ENCODE peak calls at places on chromosome 12, in ten cellular contexts. C is transverse colon, E is sigmoid colon, U is H1, O is SK-N-SH, T is GM12878, Q is HepG2, R is stomach, K is esophagus muscularis mucosa, W is upper lobe of left lung. A is an unnamed sample.

GRCh38 chr12:12870454-12870853 is 20.9 kb upstream of the GPRC5A start:
- DNase-seq in C (no peak), E (no peak), U (no peak), O (no peak), T (no peak), Q (peak; percentile 29), R (no peak), K (no peak), W (no peak), A (no peak)

GRCh38 chr12:26120561-26121274 is 4.1 kb downstream of the BHLHE41 start:
- DNase-seq in C (no peak), E (no peak), U (no peak), O (no peak), T (no peak), Q (no peak), R (no peak), K (peak; percentile 12), W (no peak), A (no peak)

GRCh38 chr12:570237-570925 is 92.9 kb downstream of the NINJ2 start:
- DNase-seq in C (peak; percentile 85), E (peak; percentile 91), U (no peak), O (peak; percentile 81), T (no peak), Q (peak; percentile 77), R (peak; percentile 77), K (no peak), W (peak; percentile 83), A (peak; percentile 77)

GRCh38 chr12:117872521-117873169 is 96.1 kb downstream of the KSR2 start:
- DNase-seq in C (no peak), E (no peak), U (no peak), O (no peak), T (no peak), Q (no peak), R (no peak), K (no peak), W (no peak), A (no peak)

GRCh38 chr12:116099664-116100432 is 177.6 kb downstream of the MED13L start:
- DNase-seq in C (no peak), E (no peak), U (no peak), O (no peak), T (no peak), Q (no peak), R (no peak), K (no peak), W (no peak), A (no peak)

GRCh38 chr12:5096241-5096880 is 52.7 kb downstream of the KCNA5 start:
- DNase-seq in C (no peak), E (no peak), U (no peak), O (peak; percentile 14), T (no peak), Q (no peak), R (no peak), K (peak; percentile 55), W (no peak), A (no peak)

GRCh38 chr12:32870716-32871115 is 25.9 kb downstream of the PKP2 start:
- DNase-seq in C (no peak), E (no peak), U (no peak), O (no peak), T (no peak), Q (no peak), R (no peak), K (no peak), W (no peak), A (no peak)

GRCh38 chr12:119704065-119704747 is 36.3 kb downstream of the PRKAB1 start:
- DNase-seq in C (no peak), E (no peak), U (no peak), O (no peak), T (no peak), Q (no peak), R (no peak), K (no peak), W (no peak), A (no peak)

GRCh38 chr12:532908-533565 is 73.3 kb downstream of the B4GALNT3 start:
- DNase-seq in C (no peak), E (no peak), U (no peak), O (no peak), T (no peak), Q (no peak), R (no peak), K (no peak), W (no peak), A (no peak)

GRCh38 chr12:108066583-108067234 is 62.4 kb upstream of the WSCD2 start:
- DNase-seq in C (no peak), E (no peak), U (no peak), O (no peak), T (no peak), Q (peak; percentile 4), R (no peak), K (no peak), W (no peak), A (no peak)

GRCh38 chr12:108065061-108065460 is 64.0 kb upstream of the WSCD2 start:
- DNase-seq in C (no peak), E (no peak), U (no peak), O (no peak), T (no peak), Q (no peak), R (no peak), K (no peak), W (no peak), A (no peak)

DNA sequence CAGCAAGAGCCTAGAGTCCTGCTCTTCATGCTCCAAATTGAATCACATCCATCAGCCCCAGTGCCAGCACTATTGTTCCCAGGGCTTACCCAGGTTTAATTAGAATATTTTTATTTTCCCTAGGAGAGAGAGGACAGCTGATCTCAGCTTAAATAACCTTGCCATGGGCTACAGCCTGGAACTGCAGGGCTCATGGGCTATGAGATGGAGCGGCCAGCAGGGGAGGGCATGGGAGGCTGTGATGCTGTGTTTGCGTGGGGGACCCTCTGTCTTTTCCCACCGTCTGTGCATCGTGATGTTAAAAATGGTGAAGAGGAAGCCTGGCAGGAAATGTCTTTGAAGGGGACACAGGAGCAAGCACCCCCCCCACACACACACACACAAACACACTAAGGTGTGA is 59.3 kb upstream of the WSCD2 start:
- DNase-seq in C (no peak), E (no peak), U (no peak), O (no peak), T (no peak), Q (no peak), R (no peak), K (no peak), W (no peak), A (no peak)
- TF ChIP-seq POLR2AphosphoS5 in C (no peak), E (no peak), U (no peak), O (no peak), T (no peak), Q (no peak), R (no peak), K (no peak), W (no peak), A (no peak)

DNA sequence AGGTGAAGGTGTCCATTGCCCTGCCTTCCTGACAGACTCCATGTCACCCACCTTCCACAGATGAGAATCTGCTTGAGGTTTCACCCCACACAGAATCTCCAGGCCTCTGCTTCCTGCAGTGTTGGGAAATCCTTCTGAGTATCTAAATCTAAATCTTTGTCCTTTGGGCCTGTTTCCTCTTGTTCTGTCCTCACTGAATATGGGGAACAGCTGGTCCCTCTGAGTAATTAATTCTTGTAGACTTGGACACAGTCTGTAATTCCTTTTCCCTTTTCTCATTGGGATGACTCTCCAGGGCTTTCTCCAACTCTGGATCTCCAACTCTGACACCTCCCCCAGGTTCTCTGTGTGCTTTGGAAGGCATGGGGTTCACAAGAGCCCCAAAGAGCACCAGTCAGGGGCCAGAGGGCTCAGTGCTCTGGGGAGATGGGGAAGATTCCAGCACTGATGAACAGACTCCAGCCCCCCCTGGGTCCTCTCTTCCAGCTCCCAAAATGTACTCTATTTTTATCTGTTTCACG is 2.3 kb upstream of the ACVRL1 start:
- DNase-seq in C (peak; percentile 9), E (peak; percentile 80), U (no peak), O (peak; percentile 41), T (no peak), Q (no peak), R (no peak), K (no peak), W (no peak), A (peak; percentile 56)
- H3K4me3 ChIP-seq in C (no peak overlapping the region), E (no peak overlapping the region), U (no peak overlapping the region), O (no peak overlapping the region), T (no peak overlapping the region), Q (no peak overlapping the region), R (no peak overlapping the region), K (peak overlapping the region; percentile 36), W (no peak overlapping the region), A (peak overlapping the region; percentile 27)

GRCh38 chr12:19284658-19285057 is 154.6 kb upstream of the AEBP2 start:
- DNase-seq in C (no peak), E (no peak), U (no peak), O (no peak), T (no peak), Q (no peak), R (no peak), K (no peak), W (no peak), A (no peak)

GRCh38 chr12:19288603-19289244 is 150.6 kb upstream of the AEBP2 start:
- DNase-seq in C (no peak), E (no peak), U (no peak), O (peak; percentile 51), T (no peak), Q (peak; percentile 32), R (no peak), K (no peak), W (no peak), A (no peak)

GRCh38 chr12:19288161-19288560 is 151.1 kb upstream of the AEBP2 start:
- DNase-seq in C (no peak), E (no peak), U (no peak), O (no peak), T (no peak), Q (no peak), R (no peak), K (no peak), W (no peak), A (no peak)

GRCh38 chr12:19285793-19286448 is 153.4 kb upstream of the AEBP2 start:
- DNase-seq in C (no peak), E (no peak), U (no peak), O (no peak), T (no peak), Q (peak; percentile 21), R (no peak), K (no peak), W (no peak), A (no peak)

GRCh38 chr12:19287302-19287701 is 152.0 kb upstream of the AEBP2 start:
- DNase-seq in C (no peak), E (no peak), U (no peak), O (no peak), T (no peak), Q (no peak), R (no peak), K (no peak), W (no peak), A (no peak)
- TF ChIP-seq EP300 in C (no peak), E (no peak), U (no peak), O (no peak), T (no peak), Q (no peak), R (no peak), K (no peak), W (no peak), A (no peak)

DNA sequence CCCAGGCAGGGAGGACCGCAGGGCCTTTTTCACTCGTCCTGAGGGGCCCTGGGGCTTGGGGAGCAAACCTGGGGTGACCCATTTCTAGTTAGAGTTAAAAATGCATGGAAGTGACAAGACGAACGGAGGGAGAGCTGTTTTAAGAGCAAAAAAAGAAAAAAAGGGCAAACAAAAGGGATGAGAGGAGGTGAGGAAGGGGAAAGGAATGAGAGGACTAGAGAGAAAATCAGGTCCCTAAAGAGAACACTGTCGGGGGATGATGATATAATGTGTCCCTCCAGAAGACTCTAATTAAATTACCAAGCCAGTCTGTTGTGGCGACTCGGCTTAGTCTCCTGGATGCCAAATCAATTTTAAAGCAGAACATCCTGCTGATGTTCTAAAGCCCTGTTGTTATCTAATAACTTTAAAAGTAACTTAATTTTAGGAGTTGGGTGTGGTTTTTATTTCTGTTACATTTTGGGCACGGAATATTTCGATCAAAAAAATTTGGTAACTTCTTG is 1.1 kb downstream of the ANO6 start:
- DNase-seq in C (no peak), E (no peak), U (no peak), O (peak; percentile 65), T (no peak), Q (no peak), R (no peak), K (no peak), W (no peak), A (no peak)
- TF ChIP-seq POLR2AphosphoS5 in C (no peak), E (no peak), U (no peak), O (no peak), T (no peak), Q (no peak), R (no peak), K (no peak), W (no peak), A (no peak)

A was measured in suprapubic skin.